ENCODE peak calls at places on chromosomes 1 and 21, in eight cellular contexts. J is ovary; P is neural progenitor cell; A is CD4-positive, alpha-beta T cell; H is lung; E is fibroblast of the aortic adventitia; S is IMR-90; T is cardiac fibroblast. V is an unnamed sample.

GRCh38 chr1:38064232-38064903 is 17.8 kb upstream of the POU3F1 start:
- DNase-seq in J (no peak), S (peak; percentile 88), A (no peak), T (peak; percentile 68), P (peak; percentile 62), E (peak; percentile 46), H (no peak), V (peak; percentile 74)

GRCh38 chr1:236458991-236459390 is 64.8 kb upstream of the LGALS8 start:
- DNase-seq in T (no peak), A (no peak), P (no peak), J (no peak), E (no peak), S (no peak), H (no peak), V (no peak)

GRCh38 chr21:33152228-33153130 is 77.3 kb upstream of the IFNAR2 start:
- DNase-seq in J (no peak), H (no peak), S (no peak), T (no peak), E (no peak), P (no peak), A (no peak), V (no peak)

GRCh38 chr1:46522184-46522968 is 29.1 kb downstream of the KNCN start:
- DNase-seq in E (peak; percentile 89), S (peak; percentile 45), P (peak; percentile 39), H (peak; percentile 73), A (no peak), T (peak; percentile 89), J (peak; percentile 72), V (peak; percentile 62)

GRCh38 chr1:62438163-62438562 is 1.3 kb downstream of the USP1 start:
- DNase-seq in S (no peak), T (peak; percentile 10), E (peak; percentile 21), J (no peak), A (no peak), H (no peak), P (no peak), V (no peak)

GRCh38 chr1:48684381-48684780 is 92.3 kb downstream of the BEND5 start:
- DNase-seq in J (no peak), E (no peak), A (no peak), S (no peak), H (no peak), P (peak; percentile 43), T (no peak), V (no peak)

GRCh38 chr21:14673649-14674048 is 127.5 kb upstream of the SAMSN1 start:
- DNase-seq in A (no peak), P (peak; percentile 6), J (no peak), E (no peak), T (no peak), S (no peak), H (no peak), V (no peak)

GRCh38 chr1:32870615-32871363 is at the start of gene FNDC5:
- DNase-seq in A (no peak), H (no peak), J (peak; percentile 79), S (peak; percentile 11), E (no peak), T (no peak), P (peak; percentile 86), V (no peak)

GRCh38 chr1:192489046-192489445 is 86.5 kb upstream of the RGS1 start:
- DNase-seq in E (peak; percentile 61), A (no peak), T (peak; percentile 8), H (no peak), S (peak; percentile 40), J (no peak), P (no peak), V (no peak)

GRCh38 chr1:108701176-108701849 is 9.2 kb downstream of the PRPF38B start:
- DNase-seq in J (no peak), S (no peak), E (no peak), P (no peak), H (no peak), T (no peak), A (no peak), V (no peak)

GRCh38 chr1:156860639-156861423 is at the start of gene NTRK1:
- DNase-seq in H (no peak), J (peak; percentile 58), S (no peak), P (peak; percentile 83), T (peak; percentile 7), A (peak; percentile 47), E (no peak), V (no peak)

GRCh38 chr1:82153282-82153630 is 352.5 kb downstream of the ADGRL2 start:
- DNase-seq in S (no peak), H (no peak), E (peak; percentile 14), P (no peak), T (no peak), A (no peak), J (no peak), V (no peak)

GRCh38 chr1:226661965-226662364 is 77.1 kb downstream of the ITPKB start:
- DNase-seq in S (peak; percentile 48), H (no peak), T (no peak), E (peak; percentile 33), A (no peak), J (no peak), P (no peak), V (peak; percentile 12)

GRCh38 chr1:7893529-7894180 is 40.8 kb upstream of the UTS2 start:
- DNase-seq in J (no peak), S (peak; percentile 80), P (no peak), E (peak; percentile 93), T (peak; percentile 72), A (no peak), H (no peak), V (peak; percentile 42)

GRCh38 chr1:12138196-12139183 is 28.3 kb upstream of the TNFRSF1B start:
- DNase-seq in H (no peak), J (no peak), T (no peak), E (no peak), S (peak; percentile 28), A (no peak), P (no peak), V (no peak)

GRCh38 chr1:57839067-57839466 is 415.2 kb upstream of the DAB1 start:
- DNase-seq in P (no peak), T (peak; percentile 44), E (peak; percentile 26), A (no peak), S (no peak), J (no peak), H (no peak), V (peak; percentile 29)

GRCh38 chr1:19976317-19977003 is 3.0 kb downstream of the PLA2G2A start:
- DNase-seq in T (no peak), P (no peak), A (no peak), J (no peak), H (no peak), E (no peak), S (no peak), V (no peak)

GRCh38 chr1:35809156-35810095 is 1.6 kb downstream of the AGO4 start:
- DNase-seq in H (no peak), A (no peak), E (peak; percentile 1), J (no peak), T (peak; percentile 5), P (no peak), S (no peak), V (no peak)

GRCh38 chr1:208089971-208090755 is 154.0 kb downstream of the PLXNA2 start:
- DNase-seq in A (no peak), P (no peak), T (no peak), H (no peak), S (peak; percentile 36), J (peak; percentile 64), E (peak; percentile 72), V (peak; percentile 60)

GRCh38 chr1:39170731-39171375 is 33.6 kb upstream of the MACF1 start:
- DNase-seq in T (no peak), H (no peak), S (peak; percentile 51), J (no peak), E (no peak), P (peak; percentile 91), A (no peak), V (no peak)

DNA sequence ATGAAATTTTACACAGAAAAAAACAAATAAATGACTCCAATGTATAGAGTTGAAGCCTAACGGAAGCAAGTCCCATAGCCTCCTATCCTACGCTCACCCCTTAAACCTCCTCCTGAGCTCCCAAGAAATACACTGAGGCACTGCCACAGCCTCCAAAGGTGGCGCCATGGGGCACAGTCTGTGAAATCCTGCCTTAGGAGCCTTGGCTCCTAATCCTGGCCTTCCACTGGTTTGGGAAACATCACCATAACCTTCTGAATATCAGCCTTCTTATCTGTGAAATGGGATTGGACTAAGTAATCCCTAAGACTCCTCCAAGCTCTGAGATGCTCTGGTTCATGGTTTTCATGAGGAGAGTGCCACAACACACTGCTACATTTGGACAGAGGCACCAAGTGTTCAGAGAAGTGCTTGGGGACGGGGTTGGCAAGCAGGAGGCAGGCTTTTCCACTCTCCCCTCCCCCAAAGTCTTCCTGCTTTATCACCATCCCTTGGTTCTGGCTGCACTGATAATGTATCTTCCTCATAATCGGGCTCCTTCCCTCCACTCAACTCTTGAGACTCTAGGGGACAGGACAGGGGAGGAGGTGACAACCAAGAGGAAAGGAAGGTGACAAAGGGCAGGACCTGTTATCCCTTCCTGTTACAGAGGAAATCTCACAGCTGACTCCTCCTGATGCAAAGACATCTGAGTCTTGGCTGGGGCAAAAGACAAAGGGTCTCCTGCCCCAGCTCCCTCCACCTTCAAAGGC is 2.7 kb downstream of the SLAMF7 start:
- DNase-seq in S (no peak), H (no peak), E (no peak), P (peak; percentile 13), T (no peak), A (no peak), J (no peak), V (no peak)
- TF ChIP-seq CTCF in S (no peak), H (no peak), E (no peak), P (peak; percentile 31), T (no peak), A (no peak), J (no peak), V (no peak)

GRCh38 chr1:150829751-150830150 is 21.7 kb upstream of the CTSK start:
- DNase-seq in A (no peak), S (no peak), E (no peak), J (no peak), T (no peak), H (no peak), P (peak; percentile 5), V (no peak)
- TF ChIP-seq CTCF in A (no peak), S (no peak), E (peak; percentile 54), J (no peak), T (peak; percentile 48), H (no peak), P (peak; percentile 53), V (peak; percentile 73)

GRCh38 chr1:197915797-197916686 is 1.1 kb upstream of the LHX9 start:
- DNase-seq in E (peak; percentile 34), A (no peak), J (peak; percentile 86), T (peak; percentile 62), P (peak; percentile 95), H (no peak), S (peak; percentile 61), V (peak; percentile 85)
- TF ChIP-seq CTCF in E (peak; percentile 67), A (no peak), J (peak; percentile 35), T (peak; percentile 76), P (peak; percentile 77), H (no peak), S (peak; percentile 67), V (peak; percentile 78)

DNA sequence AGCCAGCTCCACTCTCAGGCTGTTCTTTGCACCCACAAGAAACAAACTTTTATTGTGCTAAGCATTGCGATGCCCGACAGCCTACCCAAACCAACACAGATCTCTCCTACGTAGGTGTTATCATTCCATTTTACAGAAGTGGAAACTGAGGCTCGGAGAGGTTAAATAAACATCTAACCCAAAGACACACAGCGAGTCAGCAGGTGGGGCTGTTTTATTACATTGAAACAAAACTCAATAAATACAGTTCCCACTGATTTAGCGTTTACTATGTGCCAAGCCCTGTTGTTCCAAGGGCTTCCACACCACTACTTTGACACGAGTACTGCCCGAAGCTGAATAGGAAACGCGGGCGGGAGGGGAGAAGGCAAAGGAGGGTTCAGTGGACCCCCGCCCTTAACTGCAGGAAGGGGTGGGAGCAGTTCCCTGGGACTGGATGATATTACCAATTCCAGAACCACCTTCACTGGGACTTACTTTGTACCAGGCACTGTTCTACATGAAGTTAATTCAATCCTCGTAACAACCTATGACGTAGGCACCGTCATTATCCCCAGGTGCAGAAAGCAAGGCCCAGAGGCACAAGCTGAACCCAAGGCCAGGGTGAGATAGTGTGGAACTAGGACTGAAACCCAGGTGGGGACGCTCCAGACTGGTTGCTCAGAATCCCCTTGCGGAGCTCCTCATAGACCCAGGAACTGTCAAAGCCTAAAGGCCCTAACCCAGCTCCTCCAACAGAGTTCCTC is 19.3 kb upstream of the ALDH4A1 start:
- DNase-seq in H (no peak), P (no peak), A (no peak), T (no peak), S (no peak), J (no peak), E (peak; percentile 46), V (no peak)
- TF ChIP-seq CTCF in H (no peak), P (no peak), A (no peak), T (peak; percentile 14), S (peak; percentile 27), J (no peak), E (peak; percentile 22), V (peak; percentile 46)